ENCODE peak calls at places on chromosomes 2 and 18, in four cellular contexts. One of them, this sample, is unnamed.

GRCh38 chr18:21997207-21998143 is 171.9 kb upstream of the GATA6 start:
- DNase-seq in activated T-helper 9 cell treated with anti-CD3 and anti-CD28 coated beads, Interleukin-2, amount 50 U/mL, for 16 hours: no peak
- DNase-seq in adipocyte: peak
- DNase-seq in CD4-positive, CD25-positive, alpha-beta regulatory T cell: peak
- DNase-seq in this sample: peak

GRCh38 chr18:52945552-52945951 is 605.6 kb downstream of the DCC start:
- DNase-seq in adipocyte: no peak
- DNase-seq in activated T-helper 9 cell treated with anti-CD3 and anti-CD28 coated beads, Interleukin-2, amount 50 U/mL, for 16 hours: no peak
- DNase-seq in CD4-positive, CD25-positive, alpha-beta regulatory T cell: no peak
- DNase-seq in this sample: no peak

GRCh38 chr2:217899231-217900009 is 103.4 kb downstream of the TNS1 start:
- DNase-seq in CD4-positive, CD25-positive, alpha-beta regulatory T cell: no peak
- DNase-seq in adipocyte: peak
- DNase-seq in activated T-helper 9 cell treated with anti-CD3 and anti-CD28 coated beads, Interleukin-2, amount 50 U/mL, for 16 hours: no peak
- DNase-seq in this sample: no peak

GRCh38 chr18:25727281-25727680 is 363.1 kb downstream of the SS18 start:
- DNase-seq in activated T-helper 9 cell treated with anti-CD3 and anti-CD28 coated beads, Interleukin-2, amount 50 U/mL, for 16 hours: no peak
- DNase-seq in adipocyte: no peak
- DNase-seq in CD4-positive, CD25-positive, alpha-beta regulatory T cell: no peak
- DNase-seq in this sample: no peak

GRCh38 chr2:29106980-29107388 is 8.2 kb upstream of the CLIP4 start:
- DNase-seq in adipocyte: no peak
- DNase-seq in CD4-positive, CD25-positive, alpha-beta regulatory T cell: no peak
- DNase-seq in activated T-helper 9 cell treated with anti-CD3 and anti-CD28 coated beads, Interleukin-2, amount 50 U/mL, for 16 hours: no peak
- DNase-seq in this sample: no peak

GRCh38 chr2:179588486-179589145 is 272.8 kb downstream of the ZNF385B start:
- DNase-seq in adipocyte: no peak
- DNase-seq in activated T-helper 9 cell treated with anti-CD3 and anti-CD28 coated beads, Interleukin-2, amount 50 U/mL, for 16 hours: no peak
- DNase-seq in CD4-positive, CD25-positive, alpha-beta regulatory T cell: no peak
- DNase-seq in this sample: no peak

GRCh38 chr2:19902272-19902730 is 518 bp upstream of the TTC32 start:
- DNase-seq in CD4-positive, CD25-positive, alpha-beta regulatory T cell: no peak
- DNase-seq in activated T-helper 9 cell treated with anti-CD3 and anti-CD28 coated beads, Interleukin-2, amount 50 U/mL, for 16 hours: no peak
- DNase-seq in adipocyte: peak
- DNase-seq in this sample: no peak

GRCh38 chr2:72291059-72291458 is 143.4 kb upstream of the CYP26B1 start:
- DNase-seq in CD4-positive, CD25-positive, alpha-beta regulatory T cell: no peak
- DNase-seq in activated T-helper 9 cell treated with anti-CD3 and anti-CD28 coated beads, Interleukin-2, amount 50 U/mL, for 16 hours: no peak
- DNase-seq in adipocyte: peak
- DNase-seq in this sample: no peak

GRCh38 chr18:48409591-48410094 is 460 bp upstream of the ZBTB7C start:
- DNase-seq in adipocyte: peak
- DNase-seq in activated T-helper 9 cell treated with anti-CD3 and anti-CD28 coated beads, Interleukin-2, amount 50 U/mL, for 16 hours: no peak
- DNase-seq in CD4-positive, CD25-positive, alpha-beta regulatory T cell: no peak
- DNase-seq in this sample: no peak

GRCh38 chr18:6879508-6880195 is 150.1 kb downstream of the ARHGAP28 start:
- DNase-seq in adipocyte: no peak
- DNase-seq in activated T-helper 9 cell treated with anti-CD3 and anti-CD28 coated beads, Interleukin-2, amount 50 U/mL, for 16 hours: no peak
- DNase-seq in CD4-positive, CD25-positive, alpha-beta regulatory T cell: no peak
- DNase-seq in this sample: no peak

GRCh38 chr2:157336137-157336721 is 10.6 kb upstream of the ERMN start:
- DNase-seq in activated T-helper 9 cell treated with anti-CD3 and anti-CD28 coated beads, Interleukin-2, amount 50 U/mL, for 16 hours: no peak
- DNase-seq in adipocyte: peak
- DNase-seq in CD4-positive, CD25-positive, alpha-beta regulatory T cell: peak
- DNase-seq in this sample: peak

GRCh38 chr18:76462326-76462694 is 32.7 kb downstream of the ZNF516 start:
- DNase-seq in adipocyte: no peak
- DNase-seq in CD4-positive, CD25-positive, alpha-beta regulatory T cell: no peak
- DNase-seq in activated T-helper 9 cell treated with anti-CD3 and anti-CD28 coated beads, Interleukin-2, amount 50 U/mL, for 16 hours: no peak
- DNase-seq in this sample: no peak

GRCh38 chr2:45353879-45354278 is 257.2 kb downstream of the SRBD1 start:
- DNase-seq in activated T-helper 9 cell treated with anti-CD3 and anti-CD28 coated beads, Interleukin-2, amount 50 U/mL, for 16 hours: no peak
- DNase-seq in adipocyte: peak
- DNase-seq in CD4-positive, CD25-positive, alpha-beta regulatory T cell: no peak
- DNase-seq in this sample: no peak

GRCh38 chr2:222319576-222320440 is 21.0 kb upstream of the PAX3 start:
- DNase-seq in CD4-positive, CD25-positive, alpha-beta regulatory T cell: no peak
- DNase-seq in adipocyte: peak
- DNase-seq in activated T-helper 9 cell treated with anti-CD3 and anti-CD28 coated beads, Interleukin-2, amount 50 U/mL, for 16 hours: no peak
- DNase-seq in this sample: no peak

GRCh38 chr18:46247938-46248337 is 143.8 kb downstream of the HAUS1 start:
- DNase-seq in adipocyte: no peak
- DNase-seq in CD4-positive, CD25-positive, alpha-beta regulatory T cell: no peak
- DNase-seq in activated T-helper 9 cell treated with anti-CD3 and anti-CD28 coated beads, Interleukin-2, amount 50 U/mL, for 16 hours: no peak
- DNase-seq in this sample: no peak

GRCh38 chr2:113231064-113231463 is 47.7 kb downstream of the PAX8 start:
- DNase-seq in activated T-helper 9 cell treated with anti-CD3 and anti-CD28 coated beads, Interleukin-2, amount 50 U/mL, for 16 hours: no peak
- DNase-seq in adipocyte: no peak
- DNase-seq in CD4-positive, CD25-positive, alpha-beta regulatory T cell: no peak
- DNase-seq in this sample: no peak

GRCh38 chr2:188291617-188292445 is at the start of gene GULP1:
- DNase-seq in CD4-positive, CD25-positive, alpha-beta regulatory T cell: no peak
- DNase-seq in adipocyte: peak
- DNase-seq in activated T-helper 9 cell treated with anti-CD3 and anti-CD28 coated beads, Interleukin-2, amount 50 U/mL, for 16 hours: no peak
- DNase-seq in this sample: no peak

GRCh38 chr2:110149330-110150220 is 34.0 kb upstream of the MALL start:
- DNase-seq in CD4-positive, CD25-positive, alpha-beta regulatory T cell: no peak
- DNase-seq in activated T-helper 9 cell treated with anti-CD3 and anti-CD28 coated beads, Interleukin-2, amount 50 U/mL, for 16 hours: no peak
- DNase-seq in adipocyte: peak
- DNase-seq in this sample: no peak

GRCh38 chr2:173109253-173110188 is 33.9 kb downstream of the MAP3K20 start:
- DNase-seq in activated T-helper 9 cell treated with anti-CD3 and anti-CD28 coated beads, Interleukin-2, amount 50 U/mL, for 16 hours: no peak
- DNase-seq in CD4-positive, CD25-positive, alpha-beta regulatory T cell: no peak
- DNase-seq in adipocyte: peak
- DNase-seq in this sample: no peak